ENCODE peak calls at places on chromosomes 16 and 17, in six cellular contexts. W is stimulated activated CD4-positive, alpha-beta T cell treated with anti-CD3 and anti-CD28 coated beads, Interleukin-4, amount 100 ng/mL, for 24 hours; E is HS-5; D is mucosa of gallbladder; I is iris pigment epithelial cell; C is HFFc6. O is an unnamed sample.

GRCh38 chr17:34171245-34171818 is 83.8 kb upstream of the CCL2 start:
- DNase-seq in W (peak), I (peak), D (peak), C (peak), E (peak), O (peak)

GRCh38 chr17:66459811-66460270 is 157.4 kb downstream of the PRKCA start:
- DNase-seq in I (peak), W (peak), C (peak), E (peak), D (peak), O (no peak)

GRCh38 chr16:67924140-67924906 is 7.3 kb downstream of the CTRL start:
- DNase-seq in W (no peak), C (no peak), E (no peak), D (no peak), I (no peak), O (no peak)

GRCh38 chr17:27049104-27049784 is 244.7 kb upstream of the WSB1 start:
- DNase-seq in D (no peak), E (no peak), W (peak), I (no peak), C (no peak), O (no peak)

GRCh38 chr17:29131814-29132682 is 48.1 kb downstream of the MYO18A start:
- DNase-seq in D (no peak), C (peak), W (no peak), I (peak), E (peak), O (no peak)

GRCh38 chr17:44247346-44248219 is 20.4 kb downstream of the SLC4A1 start:
- DNase-seq in W (no peak), D (no peak), E (no peak), I (no peak), C (no peak), O (no peak)

GRCh38 chr17:13403982-13404931 is 197.5 kb downstream of the HS3ST3A1 start:
- DNase-seq in C (no peak), I (no peak), W (no peak), D (no peak), E (no peak), O (no peak)

GRCh38 chr16:86033016-86033474 is 134.1 kb downstream of the IRF8 start:
- DNase-seq in W (no peak), I (peak), C (no peak), E (no peak), D (no peak), O (no peak)

GRCh38 chr16:24674877-24675276 is 54.6 kb upstream of the TNRC6A start:
- DNase-seq in I (no peak), W (no peak), E (no peak), D (no peak), C (no peak), O (no peak)

GRCh38 chr17:17818088-17818526 is 18.7 kb downstream of the SREBF1 start:
- DNase-seq in W (no peak), I (peak), D (no peak), E (no peak), C (peak), O (no peak)

GRCh38 chr17:72970246-72970645 is 122.2 kb downstream of the SLC39A11 start:
- DNase-seq in D (no peak), C (no peak), E (no peak), W (no peak), I (no peak), O (no peak)

GRCh38 chr17:65345261-65346060 is 208.3 kb downstream of the RGS9 start:
- DNase-seq in E (no peak), D (no peak), W (peak), C (no peak), I (peak), O (no peak)

GRCh38 chr16:61313931-61314330 is 722.3 kb downstream of the CDH8 start:
- DNase-seq in W (no peak), E (no peak), C (no peak), D (no peak), I (no peak), O (no peak)

O was measured in omental fat pad.